ENCODE peak calls at places on chromosome 3, in four cellular contexts. One of them, this sample, is unnamed.

GRCh38 chr3:138479355-138479964 is 45.0 kb downstream of the ESYT3 start:
- DNase-seq in nucleus accumbens: peak
- DNase-seq in HT1080: peak
- DNase-seq in WTC11: peak
- DNase-seq in this sample: peak

GRCh38 chr3:69119138-69119537 is 3.3 kb downstream of the LMOD3 start:
- DNase-seq in WTC11: no peak
- DNase-seq in HT1080: no peak
- DNase-seq in nucleus accumbens: no peak
- DNase-seq in this sample: no peak

GRCh38 chr3:140252812-140253656 is 318.0 kb downstream of the CLSTN2 start:
- DNase-seq in WTC11: no peak
- DNase-seq in nucleus accumbens: no peak
- DNase-seq in HT1080: peak
- DNase-seq in this sample: no peak

GRCh38 chr3:196611761-196612483 is 27.6 kb upstream of the NRROS start:
- DNase-seq in HT1080: peak
- DNase-seq in WTC11: no peak
- DNase-seq in nucleus accumbens: no peak
- DNase-seq in this sample: no peak

GRCh38 chr3:194138732-194139084 is 2.8 kb downstream of the HES1 start:
- DNase-seq in HT1080: no peak
- DNase-seq in WTC11: no peak
- DNase-seq in nucleus accumbens: no peak
- DNase-seq in this sample: no peak

GRCh38 chr3:145015243-145015642 is 1043.6 kb downstream of the DIPK2A start:
- DNase-seq in HT1080: peak
- DNase-seq in WTC11: no peak
- DNase-seq in nucleus accumbens: no peak
- DNase-seq in this sample: no peak

GRCh38 chr3:179020112-179020511 is 51.5 kb downstream of the ZMAT3 start:
- DNase-seq in nucleus accumbens: no peak
- DNase-seq in WTC11: no peak
- DNase-seq in HT1080: no peak
- DNase-seq in this sample: no peak

GRCh38 chr3:44001072-44001471 is 240.6 kb upstream of the TOPAZ1 start:
- DNase-seq in nucleus accumbens: no peak
- DNase-seq in HT1080: no peak
- DNase-seq in WTC11: no peak
- DNase-seq in this sample: no peak

GRCh38 chr3:23863060-23863459 is 53.7 kb downstream of the NKIRAS1 start:
- DNase-seq in nucleus accumbens: no peak
- DNase-seq in HT1080: no peak
- DNase-seq in WTC11: no peak
- DNase-seq in this sample: no peak

GRCh38 chr3:36911990-36912804 is 32.7 kb downstream of the TRANK1 start:
- DNase-seq in HT1080: peak
- DNase-seq in WTC11: no peak
- DNase-seq in nucleus accumbens: no peak
- DNase-seq in this sample: peak

GRCh38 chr3:66656608-66657007 is 155.8 kb upstream of the LRIG1 start:
- DNase-seq in HT1080: no peak
- DNase-seq in nucleus accumbens: no peak
- DNase-seq in WTC11: no peak
- DNase-seq in this sample: no peak

GRCh38 chr3:59143447-59143846 is 93.6 kb upstream of the CFAP20DC start:
- DNase-seq in HT1080: no peak
- DNase-seq in WTC11: no peak
- DNase-seq in nucleus accumbens: no peak
- DNase-seq in this sample: no peak

GRCh38 chr3:173988912-173989311 is 591.4 kb downstream of the NLGN1 start:
- DNase-seq in nucleus accumbens: no peak
- DNase-seq in WTC11: no peak
- DNase-seq in HT1080: no peak
- DNase-seq in this sample: no peak

GRCh38 chr3:16817201-16817600 is 67.6 kb upstream of the PLCL2 start:
- DNase-seq in nucleus accumbens: no peak
- DNase-seq in WTC11: no peak
- DNase-seq in HT1080: no peak
- DNase-seq in this sample: no peak

GRCh38 chr3:189927975-189928895 is 192.5 kb downstream of the P3H2 start:
- DNase-seq in WTC11: no peak
- DNase-seq in HT1080: peak
- DNase-seq in nucleus accumbens: no peak
- DNase-seq in this sample: peak

GRCh38 chr3:109973733-109974132 is 636.4 kb upstream of the DPPA4 start:
- DNase-seq in nucleus accumbens: no peak
- DNase-seq in WTC11: no peak
- DNase-seq in HT1080: no peak
- DNase-seq in this sample: no peak

GRCh38 chr3:41163399-41163798 is 35.9 kb upstream of the CTNNB1 start:
- DNase-seq in HT1080: no peak
- DNase-seq in nucleus accumbens: no peak
- DNase-seq in WTC11: no peak
- DNase-seq in this sample: no peak

GRCh38 chr3:41131224-41131623 is 68.1 kb upstream of the CTNNB1 start:
- DNase-seq in nucleus accumbens: no peak
- DNase-seq in HT1080: peak
- DNase-seq in WTC11: peak
- DNase-seq in this sample: no peak

GRCh38 chr3:16883057-16883725 is 1.6 kb upstream of the PLCL2 start:
- DNase-seq in nucleus accumbens: no peak
- DNase-seq in WTC11: peak
- DNase-seq in HT1080: no peak
- DNase-seq in this sample: no peak

GRCh38 chr3:9965200-9965875 is 13.1 kb upstream of the PRRT3 start:
- DNase-seq in WTC11: no peak
- DNase-seq in nucleus accumbens: no peak
- DNase-seq in HT1080: no peak
- DNase-seq in this sample: no peak

GRCh38 chr3:16546186-16547004 is 32.9 kb upstream of the RFTN1 start:
- DNase-seq in WTC11: no peak
- DNase-seq in nucleus accumbens: no peak
- DNase-seq in HT1080: no peak
- DNase-seq in this sample: no peak

This sample was measured in RCC 7860.